ENCODE peak calls at places on chromosomes 13 and 19, in seven cellular contexts. G is ascending aorta, M is psoas muscle, J is left ventricle myocardium inferior, X is pancreas, Q is dorsolateral prefrontal cortex, L is heart right ventricle. E is an unnamed sample.
A peak's percentile ranks its signal among the peaks of the same experiment; 100 is the strongest.

GRCh38 chr13:37984357-37984756 is 114.8 kb upstream of the TRPC4 start:
- DNase-seq in G (no peak), M (no peak), J (no peak), X (no peak), Q (no peak), L (no peak), E (peak; percentile 6)

GRCh38 chr13:58963321-58963720 is 1200.4 kb downstream of the DIAPH3 start:
- DNase-seq in G (no peak), M (no peak), J (no peak), X (no peak), Q (no peak), L (no peak), E (no peak)

GRCh38 chr13:83024955-83025594 is 857.2 kb downstream of the SLITRK1 start:
- DNase-seq in G (no peak), M (no peak), J (no peak), X (no peak), Q (no peak), L (no peak), E (no peak)

GRCh38 chr19:11324079-11324661 is 15.3 kb downstream of the RAB3D start:
- DNase-seq in G (peak; percentile 88), M (peak; percentile 85), J (peak; percentile 74), X (peak; percentile 65), Q (peak; percentile 67), L (peak; percentile 63), E (peak; percentile 74)

GRCh38 chr13:92938481-92939020 is 288.1 kb upstream of the GPC6 start:
- DNase-seq in G (no peak), M (no peak), J (no peak), X (no peak), Q (no peak), L (no peak), E (no peak)

GRCh38 chr13:76812206-76812882 is 73.9 kb downstream of the KCTD12 start:
- DNase-seq in G (peak; percentile 67), M (peak; percentile 70), J (peak; percentile 75), X (no peak), Q (peak; percentile 55), L (peak; percentile 58), E (no peak)

GRCh38 chr13:26628706-26629105 is 71.2 kb downstream of the WASF3 start:
- DNase-seq in G (no peak), M (no peak), J (no peak), X (no peak), Q (no peak), L (no peak), E (no peak)

GRCh38 chr19:16661480-16662034 is 618 bp downstream of the TMEM38A start:
- DNase-seq in G (peak; percentile 69), M (peak; percentile 88), J (peak; percentile 71), X (peak; percentile 34), Q (peak; percentile 40), L (peak; percentile 73), E (peak; percentile 61)

GRCh38 chr19:6891761-6892385 is 4.5 kb downstream of the ADGRE1 start:
- DNase-seq in G (no peak), M (no peak), J (no peak), X (no peak), Q (no peak), L (no peak), E (no peak)

GRCh38 chr19:10686661-10687517 is 14.3 kb upstream of the QTRT1 start:
- DNase-seq in G (no peak), M (no peak), J (peak; percentile 73), X (no peak), Q (peak; percentile 88), L (peak; percentile 61), E (no peak)

GRCh38 chr19:14150041-14150769 is 13.8 kb upstream of the ASF1B start:
- DNase-seq in G (no peak), M (no peak), J (no peak), X (no peak), Q (no peak), L (no peak), E (no peak)

GRCh38 chr19:9431475-9431874 is 3.9 kb downstream of the ZNF266 start:
- DNase-seq in G (no peak), M (no peak), J (peak; percentile 35), X (no peak), Q (peak; percentile 35), L (peak; percentile 33), E (peak; percentile 45)

GRCh38 chr19:44903216-44903601 is 2.4 kb upstream of the APOE start:
- DNase-seq in G (no peak), M (no peak), J (no peak), X (no peak), Q (no peak), L (no peak), E (no peak)

DNA sequence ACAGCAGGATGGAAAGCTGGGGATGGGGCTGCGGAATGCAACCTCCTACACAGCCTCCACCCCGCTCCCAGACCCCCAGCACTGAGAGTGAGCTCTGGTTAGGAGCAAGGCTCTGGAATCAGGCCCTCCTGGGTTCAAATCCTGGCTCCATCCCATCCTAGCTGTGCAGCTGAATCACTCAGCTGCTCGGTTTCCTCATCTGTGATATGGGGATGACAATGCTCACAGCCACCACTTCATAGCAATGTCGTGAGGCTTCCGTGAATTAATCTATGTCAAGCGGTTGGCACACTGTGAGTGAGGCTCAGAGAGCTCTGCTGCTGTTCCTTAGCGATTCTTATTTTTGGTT is 538 bp downstream of the ACP7 start:
- DNase-seq in G (no peak), M (no peak), J (no peak), X (no peak), Q (no peak), L (no peak), E (no peak)
- H3K4me3 ChIP-seq in G (no peak overlapping the region), M (no peak overlapping the region), J (no peak overlapping the region), X (no peak overlapping the region), Q (peak overlapping the region; percentile 62), L (no peak overlapping the region), E (no peak overlapping the region)

DNA sequence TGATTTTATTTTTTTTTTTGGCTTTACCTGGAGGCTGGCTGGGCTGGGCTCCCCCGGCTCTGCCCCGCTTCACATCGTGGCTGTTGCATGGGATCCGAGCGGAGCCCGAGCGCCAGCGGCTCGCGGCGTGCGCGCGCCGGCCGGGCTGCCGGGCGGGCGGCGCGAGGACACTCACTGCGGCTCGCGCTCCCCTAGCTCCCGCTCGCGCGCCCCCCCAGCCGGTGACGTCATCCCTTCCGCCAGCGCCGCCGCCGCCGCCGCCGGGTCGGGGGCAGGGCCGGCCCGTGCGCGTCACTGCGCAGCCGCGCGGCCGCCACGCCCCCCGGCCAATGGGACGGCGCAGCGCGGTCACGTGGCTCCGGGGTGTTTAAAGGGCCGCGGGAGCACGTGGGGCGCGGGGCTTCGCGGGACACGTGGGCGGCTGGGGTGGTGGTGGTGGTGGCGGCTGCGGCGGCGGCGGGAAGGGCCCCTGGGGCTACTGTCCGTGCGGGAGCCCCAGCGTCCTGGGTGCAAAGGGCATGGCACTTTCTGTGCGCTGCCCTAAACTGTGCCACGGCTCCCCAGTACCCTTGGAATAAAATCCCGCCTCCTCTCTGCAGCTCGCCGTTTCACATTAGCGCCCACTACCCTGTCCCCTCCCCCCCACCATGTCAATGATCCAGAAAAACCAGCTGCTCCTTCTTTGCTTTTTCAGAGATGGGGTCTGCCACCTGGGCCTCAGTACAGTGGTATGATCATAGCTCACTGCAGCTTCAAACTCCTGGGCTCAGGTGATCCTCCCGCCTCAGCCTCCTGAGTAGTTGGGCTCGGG is at the start of gene PTPRS:
- DNase-seq in G (peak; percentile 82), M (peak; percentile 86), J (peak; percentile 79), X (peak; percentile 81), Q (peak; percentile 85), L (peak; percentile 86), E (peak; percentile 76)
- H3K4me3 ChIP-seq in G (peak within 1 kb of the TSS; percentile 71), M (peak within 1 kb of the TSS; percentile 58), J (peak within 1 kb of the TSS; percentile 71), X (peak within 1 kb of the TSS; percentile 53), Q (peak within 1 kb of the TSS; percentile 76), L (peak within 1 kb of the TSS; percentile 62), E (no peak within 1 kb of the TSS)

GRCh38 chr19:51702754-51703654 is 9.9 kb downstream of the SPACA6 start:
- DNase-seq in G (peak; percentile 73), M (no peak), J (no peak), X (peak; percentile 64), Q (no peak), L (peak; percentile 33), E (peak; percentile 49)
- H3K4me3 ChIP-seq in G (peak overlapping the region; percentile 60), M (peak overlapping the region; percentile 84), J (peak overlapping the region; percentile 79), X (peak overlapping the region; percentile 58), Q (peak overlapping the region; percentile 74), L (peak overlapping the region; percentile 62), E (no peak overlapping the region)

DNA sequence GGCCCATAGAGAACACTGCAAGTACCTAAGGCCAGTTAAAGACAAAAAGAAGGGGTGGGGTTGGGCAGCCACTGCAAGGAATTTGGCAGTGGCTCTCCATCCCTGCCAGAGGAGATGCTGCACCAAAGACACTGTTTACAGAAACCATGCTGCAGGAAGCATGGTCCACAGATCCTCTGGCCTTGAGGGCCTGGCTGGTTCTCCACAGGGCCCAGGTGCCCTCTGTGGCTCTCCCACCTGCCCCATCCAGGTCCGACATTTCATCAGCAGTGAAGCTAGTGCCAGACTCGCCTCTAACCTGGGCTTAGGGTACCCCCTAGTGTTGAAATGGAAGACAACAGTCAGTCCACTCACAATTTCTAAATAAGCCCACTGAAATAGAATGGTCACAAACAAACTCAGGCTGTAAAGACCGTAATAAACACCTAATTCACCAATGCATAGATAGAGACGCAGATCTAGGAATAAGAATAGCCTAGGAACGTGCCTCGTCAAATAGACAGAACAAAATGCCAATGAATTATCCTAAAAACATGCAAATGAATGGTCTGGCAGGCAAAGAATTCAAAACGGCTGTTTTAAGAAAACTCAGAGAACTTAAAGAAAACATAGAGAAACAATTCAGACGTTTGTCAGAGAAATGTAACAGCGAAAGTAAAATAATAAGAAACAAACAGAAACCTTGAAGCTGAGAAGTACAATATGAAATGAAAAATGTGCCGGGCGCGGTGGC is 23.3 kb downstream of the LYPD4 start:
- DNase-seq in G (no peak), M (no peak), J (no peak), X (peak; percentile 50), Q (no peak), L (no peak), E (no peak)
- H3K4me3 ChIP-seq in G (no peak overlapping the region), M (no peak overlapping the region), J (no peak overlapping the region), X (no peak overlapping the region), Q (no peak overlapping the region), L (no peak overlapping the region), E (no peak overlapping the region)

GRCh38 chr19:55080915-55081772 is 5.5 kb downstream of the EPS8L1 start:
- DNase-seq in G (peak; percentile 77), M (peak; percentile 84), J (peak; percentile 73), X (peak; percentile 77), Q (no peak), L (peak; percentile 82), E (peak; percentile 96)
- H3K4me3 ChIP-seq in G (peak overlapping the region; percentile 51), M (peak overlapping the region; percentile 66), J (peak overlapping the region; percentile 64), X (peak overlapping the region; percentile 25), Q (peak overlapping the region; percentile 26), L (peak overlapping the region; percentile 55), E (peak overlapping the region; percentile 31)